ENCODE peak calls at places on chromosomes 13 and 19, in seven cellular contexts. R is heart right ventricle; N is DND-41; M is heart left ventricle; Q is PC-3; S is CD8-positive, alpha-beta T cell; V is Peyer's patch. K is an unnamed sample.

GRCh38 chr13:39822437-39822836 is 167.0 kb downstream of the COG6 start:
- DNase-seq in S (no peak), N (no peak), R (no peak), V (no peak), Q (no peak), M (no peak), K (no peak)

GRCh38 chr19:18612772-18613588 is at the start of gene TMEM59L:
- DNase-seq in Q (no peak), M (peak; percentile 51), S (peak; percentile 55), R (no peak), V (no peak), N (peak; percentile 50), K (no peak)

GRCh38 chr13:85277753-85278152 is 521.5 kb downstream of the SLITRK6 start:
- DNase-seq in S (no peak), Q (peak; percentile 35), N (no peak), M (no peak), V (no peak), R (no peak), K (no peak)

GRCh38 chr13:28485551-28485950 is 9.4 kb downstream of the FLT1 start:
- DNase-seq in R (no peak), V (no peak), M (no peak), S (no peak), N (no peak), Q (no peak), K (no peak)

GRCh38 chr19:4368128-4368820 is 24.9 kb downstream of the MPND start:
- DNase-seq in Q (no peak), M (no peak), N (no peak), V (no peak), R (no peak), S (no peak), K (no peak)

GRCh38 chr13:23657056-23657455 is 86.8 kb downstream of the TNFRSF19 start:
- DNase-seq in S (no peak), N (no peak), M (no peak), R (no peak), V (no peak), Q (no peak), K (no peak)

GRCh38 chr13:32087955-32088747 is 56.6 kb downstream of the FRY start:
- DNase-seq in V (no peak), Q (peak; percentile 9), M (no peak), S (no peak), R (no peak), N (no peak), K (no peak)

GRCh38 chr13:109355875-109356428 is 430.4 kb downstream of the IRS2 start:
- DNase-seq in R (no peak), Q (no peak), V (no peak), M (no peak), N (no peak), S (no peak), K (no peak)

GRCh38 chr13:34025746-34026145 is 207.8 kb downstream of the RFC3 start:
- DNase-seq in S (no peak), R (no peak), N (no peak), V (no peak), M (no peak), Q (peak; percentile 76), K (no peak)

GRCh38 chr13:92429231-92429630 is 797.4 kb upstream of the GPC6 start:
- DNase-seq in Q (no peak), R (no peak), S (no peak), V (no peak), M (no peak), N (no peak), K (no peak)

GRCh38 chr13:71677114-71677513 is 189.9 kb downstream of the DACH1 start:
- DNase-seq in M (no peak), Q (no peak), R (no peak), N (no peak), V (no peak), S (no peak), K (no peak)

GRCh38 chr19:17406039-17406886 is 833 bp upstream of the BST2 start:
- DNase-seq in N (peak; percentile 25), Q (no peak), M (no peak), R (no peak), V (no peak), S (no peak), K (peak; percentile 55)

GRCh38 chr19:55305491-55305890 is 19.6 kb downstream of the TMEM150B start:
- DNase-seq in R (peak; percentile 40), M (no peak), Q (peak; percentile 56), N (peak; percentile 66), V (no peak), S (peak; percentile 53), K (peak; percentile 45)

GRCh38 chr13:111630411-111630810 is 310.0 kb downstream of the TEX29 start:
- DNase-seq in N (no peak), V (no peak), M (no peak), Q (no peak), R (no peak), S (no peak), K (no peak)

GRCh38 chr13:83752141-83752540 is 130.1 kb downstream of the SLITRK1 start:
- DNase-seq in M (no peak), S (no peak), R (no peak), N (no peak), Q (peak; percentile 56), V (no peak), K (no peak)

GRCh38 chr19:35986664-35987570 is 8.1 kb upstream of the SDHAF1 start:
- DNase-seq in R (peak; percentile 12), M (peak; percentile 34), Q (no peak), N (no peak), S (no peak), V (no peak), K (no peak)

GRCh38 chr13:95741584-95742563 is 64.9 kb downstream of the DNAJC3 start:
- DNase-seq in S (no peak), N (no peak), V (no peak), Q (no peak), R (no peak), M (no peak), K (peak; percentile 21)

GRCh38 chr19:15583346-15583745 is 31.7 kb upstream of the CYP4F8 start:
- DNase-seq in S (no peak), N (no peak), R (no peak), V (no peak), Q (no peak), M (no peak), K (no peak)

GRCh38 chr19:41870401-41870873 is 6.6 kb upstream of the CD79A start:
- DNase-seq in M (no peak), S (no peak), N (peak; percentile 26), V (no peak), R (no peak), Q (peak; percentile 40), K (no peak)

GRCh38 chr13:24185591-24186232 is 25.2 kb downstream of the SPATA13 start:
- DNase-seq in V (no peak), Q (no peak), R (no peak), S (no peak), N (no peak), M (no peak), K (no peak)

GRCh38 chr13:111413407-111414187 is 93.2 kb downstream of the TEX29 start:
- DNase-seq in N (no peak), Q (no peak), V (peak; percentile 36), R (no peak), M (no peak), S (no peak), K (no peak)

GRCh38 chr19:49862411-49863253 is 4.7 kb downstream of the PNKP start:
- DNase-seq in V (peak; percentile 51), S (no peak), R (no peak), M (no peak), N (peak; percentile 64), Q (no peak), K (no peak)

GRCh38 chr13:21413013-21413412 is 46.1 kb downstream of the ZDHHC20 start:
- DNase-seq in Q (no peak), V (no peak), M (no peak), S (no peak), N (no peak), R (no peak), K (no peak)
- H3K27ac ChIP-seq in Q (no peak overlapping the region), V (no peak overlapping the region), M (no peak overlapping the region), S (no peak overlapping the region), N (no peak overlapping the region), R (no peak overlapping the region), K (no peak overlapping the region)

GRCh38 chr13:90352763-90353162 is 994.7 kb upstream of the MIR17HG start:
- DNase-seq in Q (no peak), M (no peak), V (no peak), R (no peak), S (no peak), N (no peak), K (no peak)
- H3K27ac ChIP-seq in Q (no peak overlapping the region), M (no peak overlapping the region), V (no peak overlapping the region), R (no peak overlapping the region), S (no peak overlapping the region), N (no peak overlapping the region), K (no peak overlapping the region)

GRCh38 chr19:11482384-11483050 is 1.7 kb upstream of the ELAVL3 start:
- DNase-seq in R (peak; percentile 72), S (peak; percentile 84), Q (peak; percentile 88), V (peak; percentile 85), M (peak; percentile 85), N (no peak), K (peak; percentile 91)

GRCh38 chr19:11483176-11484111 is 2.6 kb upstream of the ELAVL3 start:
- DNase-seq in Q (no peak), M (no peak), R (no peak), V (no peak), S (peak; percentile 15), N (no peak), K (no peak)

GRCh38 chr19:11480081-11480926 is 542 bp downstream of the ELAVL3 start:
- DNase-seq in S (no peak), V (no peak), N (no peak), M (no peak), Q (no peak), R (no peak), K (no peak)

GRCh38 chr19:11480927-11481776 is at the start of gene ELAVL3:
- DNase-seq in N (no peak), S (no peak), M (no peak), Q (no peak), V (no peak), R (no peak), K (no peak)

GRCh38 chr19:11481777-11482383 is 1.0 kb upstream of the ELAVL3 start:
- DNase-seq in S (peak; percentile 69), M (peak; percentile 70), V (peak; percentile 62), N (no peak), Q (peak; percentile 86), R (peak; percentile 54), K (peak; percentile 94)
- H3K27ac ChIP-seq in S (no peak overlapping the region), M (no peak overlapping the region), V (peak overlapping the region; percentile 31), N (no peak overlapping the region), Q (no peak overlapping the region), R (no peak overlapping the region), K (peak overlapping the region; percentile 25)

GRCh38 chr19:2841858-2842574 is 741 bp downstream of the ZNF555 start:
- DNase-seq in R (no peak), Q (no peak), S (no peak), N (no peak), M (no peak), V (no peak), K (no peak)
- H3K27ac ChIP-seq in R (peak overlapping the region; percentile 94), Q (no peak overlapping the region), S (no peak overlapping the region), N (peak overlapping the region; percentile 78), M (peak overlapping the region; percentile 97), V (peak overlapping the region; percentile 88), K (no peak overlapping the region)

DNA sequence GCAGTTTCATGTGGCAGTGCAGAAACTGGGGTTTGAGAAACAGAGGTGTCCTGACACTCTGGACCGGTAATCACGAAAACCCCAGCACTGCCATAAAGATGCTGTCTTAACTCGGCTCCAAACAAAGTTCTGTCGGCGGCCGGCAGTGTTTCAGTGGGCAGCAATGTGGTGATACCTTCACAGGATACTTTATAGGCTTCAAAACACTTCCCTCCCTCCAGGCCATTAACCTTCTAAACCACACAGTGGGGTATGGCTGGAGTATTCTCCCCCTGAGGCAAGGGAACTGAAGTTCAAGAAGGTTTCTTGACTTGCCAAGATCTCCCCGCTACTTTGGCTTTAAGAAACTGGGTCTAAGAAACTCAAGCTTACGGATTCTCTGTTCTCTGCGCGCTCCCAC is 1.1 kb downstream of the RUBCNL start:
- DNase-seq in S (no peak), R (no peak), N (no peak), M (no peak), Q (no peak), V (no peak), K (no peak)
- H3K27ac ChIP-seq in S (no peak overlapping the region), R (peak overlapping the region; percentile 86), N (peak overlapping the region; percentile 28), M (no peak overlapping the region), Q (no peak overlapping the region), V (peak overlapping the region; percentile 87), K (no peak overlapping the region)

K was measured in MM.1S.